ENCODE peak calls at places on chromosomes 4 and X, in five cellular contexts. One of them, this sample, is unnamed.

GRCh38 chr4:8228319-8229250 is 29.5 kb downstream of the SH3TC1 start:
- DNase-seq in right lobe of liver: peak
- DNase-seq in mucosa of descending colon: peak
- DNase-seq in AG10803: peak
- DNase-seq in colonic mucosa: peak
- DNase-seq in this sample: peak

GRCh38 chrX:118823263-118824172 is at the start of gene ZCCHC12:
- DNase-seq in right lobe of liver: no peak
- DNase-seq in mucosa of descending colon: peak
- DNase-seq in AG10803: no peak
- DNase-seq in colonic mucosa: no peak
- DNase-seq in this sample: peak

GRCh38 chrX:153726286-153727107 is 1.8 kb downstream of the ABCD1 start:
- DNase-seq in right lobe of liver: peak
- DNase-seq in mucosa of descending colon: peak
- DNase-seq in AG10803: peak
- DNase-seq in colonic mucosa: peak
- DNase-seq in this sample: peak

GRCh38 chrX:73842541-73843234 is 279.7 kb downstream of the CHIC1 start:
- DNase-seq in right lobe of liver: no peak
- DNase-seq in mucosa of descending colon: no peak
- DNase-seq in AG10803: no peak
- DNase-seq in colonic mucosa: no peak
- DNase-seq in this sample: no peak

GRCh38 chr4:172356002-172356401 is 542.8 kb downstream of the GALNTL6 start:
- DNase-seq in right lobe of liver: no peak
- DNase-seq in mucosa of descending colon: no peak
- DNase-seq in AG10803: no peak
- DNase-seq in colonic mucosa: no peak
- DNase-seq in this sample: no peak

GRCh38 chrX:46686003-46686645 is 72.8 kb downstream of the SLC9A7 start:
- DNase-seq in right lobe of liver: no peak
- DNase-seq in mucosa of descending colon: peak
- DNase-seq in AG10803: peak
- DNase-seq in colonic mucosa: peak
- DNase-seq in this sample: peak

GRCh38 chr4:104901438-104901837 is 245.2 kb upstream of the TET2 start:
- DNase-seq in right lobe of liver: no peak
- DNase-seq in mucosa of descending colon: no peak
- DNase-seq in AG10803: peak
- DNase-seq in colonic mucosa: no peak
- DNase-seq in this sample: peak

GRCh38 chrX:41960142-41960541 is 36.8 kb upstream of the CASK start:
- DNase-seq in right lobe of liver: no peak
- DNase-seq in mucosa of descending colon: no peak
- DNase-seq in AG10803: no peak
- DNase-seq in colonic mucosa: no peak
- DNase-seq in this sample: no peak

GRCh38 chr4:86769794-86770193 is 79.4 kb downstream of the SLC10A6 start:
- DNase-seq in right lobe of liver: no peak
- DNase-seq in mucosa of descending colon: no peak
- DNase-seq in AG10803: no peak
- DNase-seq in colonic mucosa: no peak
- DNase-seq in this sample: no peak

GRCh38 chrX:147897117-147897516 is 14.6 kb upstream of the FMR1 start:
- DNase-seq in right lobe of liver: no peak
- DNase-seq in mucosa of descending colon: no peak
- DNase-seq in AG10803: no peak
- DNase-seq in colonic mucosa: no peak
- DNase-seq in this sample: no peak

GRCh38 chrX:10756365-10756915 is 136.1 kb upstream of the MID1 start:
- DNase-seq in right lobe of liver: no peak
- DNase-seq in mucosa of descending colon: no peak
- DNase-seq in AG10803: peak
- DNase-seq in colonic mucosa: no peak
- DNase-seq in this sample: no peak

GRCh38 chr4:40200881-40201797 is 4.3 kb downstream of the RHOH start:
- DNase-seq in right lobe of liver: no peak
- DNase-seq in mucosa of descending colon: no peak
- DNase-seq in AG10803: no peak
- DNase-seq in colonic mucosa: no peak
- DNase-seq in this sample: peak

GRCh38 chrX:13747836-13748235 is 13.3 kb downstream of the OFD1 start:
- DNase-seq in right lobe of liver: no peak
- DNase-seq in mucosa of descending colon: peak
- DNase-seq in AG10803: peak
- DNase-seq in colonic mucosa: peak
- DNase-seq in this sample: peak

GRCh38 chr4:154503598-154503997 is 12.0 kb upstream of the DCHS2 start:
- DNase-seq in right lobe of liver: no peak
- DNase-seq in mucosa of descending colon: no peak
- DNase-seq in AG10803: peak
- DNase-seq in colonic mucosa: no peak
- DNase-seq in this sample: no peak

GRCh38 chr4:173135241-173135847 is 33.3 kb upstream of the GALNT7 start:
- DNase-seq in right lobe of liver: no peak
- DNase-seq in mucosa of descending colon: no peak
- DNase-seq in AG10803: peak
- DNase-seq in colonic mucosa: no peak
- DNase-seq in this sample: no peak

GRCh38 chr4:26420903-26421302 is 69.4 kb downstream of the CCKAR start:
- DNase-seq in right lobe of liver: no peak
- DNase-seq in mucosa of descending colon: no peak
- DNase-seq in AG10803: peak
- DNase-seq in colonic mucosa: no peak
- DNase-seq in this sample: no peak

GRCh38 chr4:179325181-179325580 is 1882.9 kb upstream of the AGA start:
- DNase-seq in right lobe of liver: no peak
- DNase-seq in mucosa of descending colon: no peak
- DNase-seq in AG10803: no peak
- DNase-seq in colonic mucosa: no peak
- DNase-seq in this sample: no peak

GRCh38 chr4:8709729-8710360 is 117.3 kb downstream of the CPZ start:
- DNase-seq in right lobe of liver: no peak
- DNase-seq in mucosa of descending colon: no peak
- DNase-seq in AG10803: no peak
- DNase-seq in colonic mucosa: no peak
- DNase-seq in this sample: no peak

GRCh38 chr4:26267087-26267486 is 53.7 kb upstream of the RBPJ start:
- DNase-seq in right lobe of liver: no peak
- DNase-seq in mucosa of descending colon: peak
- DNase-seq in AG10803: peak
- DNase-seq in colonic mucosa: peak
- DNase-seq in this sample: no peak

GRCh38 chr4:79588679-79589078 is 180.7 kb upstream of the GK2 start:
- DNase-seq in right lobe of liver: no peak
- DNase-seq in mucosa of descending colon: no peak
- DNase-seq in AG10803: no peak
- DNase-seq in colonic mucosa: no peak
- DNase-seq in this sample: no peak

GRCh38 chrX:9566150-9566621 is 101.3 kb downstream of the TBL1X start:
- DNase-seq in right lobe of liver: peak
- DNase-seq in mucosa of descending colon: peak
- DNase-seq in AG10803: peak
- DNase-seq in colonic mucosa: peak
- DNase-seq in this sample: peak

GRCh38 chr4:36773467-36773866 is 471.1 kb upstream of the NWD2 start:
- DNase-seq in right lobe of liver: no peak
- DNase-seq in mucosa of descending colon: no peak
- DNase-seq in AG10803: no peak
- DNase-seq in colonic mucosa: no peak
- DNase-seq in this sample: peak

GRCh38 chr4:176837176-176837915 is 44.6 kb upstream of the VEGFC start:
- DNase-seq in right lobe of liver: no peak
- DNase-seq in mucosa of descending colon: no peak
- DNase-seq in AG10803: peak
- DNase-seq in colonic mucosa: no peak
- DNase-seq in this sample: no peak

GRCh38 chrX:8179653-8180052 is 8.6 kb upstream of the VCX2 start:
- DNase-seq in right lobe of liver: no peak
- DNase-seq in mucosa of descending colon: no peak
- DNase-seq in AG10803: no peak
- DNase-seq in colonic mucosa: no peak
- DNase-seq in this sample: no peak

GRCh38 chr4:26748805-26749204 is 111.8 kb upstream of the STIM2 start:
- DNase-seq in right lobe of liver: no peak
- DNase-seq in mucosa of descending colon: no peak
- DNase-seq in AG10803: no peak
- DNase-seq in colonic mucosa: no peak
- DNase-seq in this sample: peak

GRCh38 chrX:65985922-65986588 is 53.8 kb downstream of the VSIG4 start:
- DNase-seq in right lobe of liver: no peak
- DNase-seq in mucosa of descending colon: peak
- DNase-seq in AG10803: peak
- DNase-seq in colonic mucosa: peak
- DNase-seq in this sample: peak

DNA sequence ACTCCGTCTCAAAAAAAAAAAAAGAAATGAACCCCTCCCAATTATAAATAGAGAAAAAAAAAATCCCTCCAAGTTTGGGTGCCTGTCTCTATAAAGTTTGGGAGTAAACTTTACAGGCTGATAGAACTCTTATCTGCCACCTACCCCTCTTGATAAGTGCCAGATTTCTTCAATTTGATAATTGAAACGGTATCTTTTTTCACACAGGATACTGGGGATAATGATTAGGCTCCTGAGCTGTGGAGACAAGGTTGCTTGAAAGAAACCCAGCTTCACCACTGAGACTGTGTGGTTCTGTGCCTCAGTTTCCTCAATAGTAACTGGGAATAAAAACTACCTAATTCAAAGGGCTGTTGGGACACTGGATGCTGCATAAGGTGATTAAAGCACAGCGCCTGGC is 606 bp downstream of the EFHC2 start:
- DNase-seq in right lobe of liver: no peak
- DNase-seq in mucosa of descending colon: no peak
- DNase-seq in AG10803: no peak
- DNase-seq in colonic mucosa: no peak
- DNase-seq in this sample: no peak
- H3K4me3 ChIP-seq in right lobe of liver: no peak
- H3K4me3 ChIP-seq in mucosa of descending colon: no peak
- H3K4me3 ChIP-seq in AG10803: peak
- H3K4me3 ChIP-seq in colonic mucosa: peak
- H3K4me3 ChIP-seq in this sample: no peak

DNA sequence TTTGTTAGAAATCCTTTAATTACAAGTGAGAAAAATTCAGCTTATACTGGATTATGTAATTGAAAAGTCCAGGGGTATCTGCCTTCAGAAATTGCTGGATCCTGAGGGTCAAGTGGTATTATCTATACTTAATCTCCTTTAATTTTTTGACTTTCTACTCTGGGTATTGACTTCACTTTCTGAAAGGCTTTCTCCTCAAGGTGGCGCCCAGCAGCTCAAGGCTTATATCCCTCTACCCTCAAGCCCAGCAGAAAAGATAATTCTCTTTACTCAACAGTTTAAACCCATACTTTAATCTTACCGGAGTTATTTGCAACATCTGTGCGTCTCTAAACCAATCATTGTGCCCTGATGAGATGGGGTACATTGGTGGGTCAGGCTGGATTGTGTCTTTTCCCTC is 129.5 kb downstream of the LARP7 start:
- DNase-seq in right lobe of liver: no peak
- DNase-seq in mucosa of descending colon: peak
- DNase-seq in AG10803: peak
- DNase-seq in colonic mucosa: no peak
- DNase-seq in this sample: peak
- TF ChIP-seq CTCF in right lobe of liver: no peak
- TF ChIP-seq CTCF in mucosa of descending colon: no peak
- TF ChIP-seq CTCF in AG10803: peak
- TF ChIP-seq CTCF in colonic mucosa: no peak
- TF ChIP-seq CTCF in this sample: peak

DNA sequence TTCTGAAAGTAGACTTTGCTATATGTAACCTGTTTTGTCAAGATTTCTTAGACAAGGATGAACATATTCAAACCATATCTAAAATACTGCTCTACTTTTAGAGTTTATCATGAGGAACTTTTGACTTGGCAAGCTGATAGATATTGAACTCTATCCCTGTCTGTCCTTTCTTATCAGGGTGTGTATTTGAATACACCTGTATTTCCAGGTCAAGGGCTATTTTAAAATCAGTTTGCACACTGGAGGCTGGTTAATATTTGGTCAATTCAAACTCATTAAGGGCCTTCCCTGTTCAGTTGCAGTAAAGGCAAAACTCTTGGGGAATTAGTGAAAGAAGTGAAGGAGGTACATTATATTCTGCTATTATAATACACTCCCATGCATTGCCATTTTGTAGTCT is 2.3 kb downstream of the CDS1 start:
- DNase-seq in right lobe of liver: no peak
- DNase-seq in mucosa of descending colon: no peak
- DNase-seq in AG10803: no peak
- DNase-seq in colonic mucosa: no peak
- DNase-seq in this sample: no peak
- H3K4me3 ChIP-seq in right lobe of liver: no peak
- H3K4me3 ChIP-seq in mucosa of descending colon: no peak
- H3K4me3 ChIP-seq in AG10803: no peak
- H3K4me3 ChIP-seq in colonic mucosa: peak
- H3K4me3 ChIP-seq in this sample: no peak

GRCh38 chr4:67198757-67199156 is 346.5 kb downstream of the CENPC start:
- DNase-seq in right lobe of liver: no peak
- DNase-seq in mucosa of descending colon: no peak
- DNase-seq in AG10803: no peak
- DNase-seq in colonic mucosa: no peak
- DNase-seq in this sample: peak
- TF ChIP-seq CTCF in right lobe of liver: no peak
- TF ChIP-seq CTCF in mucosa of descending colon: no peak
- TF ChIP-seq CTCF in AG10803: no peak
- TF ChIP-seq CTCF in colonic mucosa: no peak
- TF ChIP-seq CTCF in this sample: peak

DNA sequence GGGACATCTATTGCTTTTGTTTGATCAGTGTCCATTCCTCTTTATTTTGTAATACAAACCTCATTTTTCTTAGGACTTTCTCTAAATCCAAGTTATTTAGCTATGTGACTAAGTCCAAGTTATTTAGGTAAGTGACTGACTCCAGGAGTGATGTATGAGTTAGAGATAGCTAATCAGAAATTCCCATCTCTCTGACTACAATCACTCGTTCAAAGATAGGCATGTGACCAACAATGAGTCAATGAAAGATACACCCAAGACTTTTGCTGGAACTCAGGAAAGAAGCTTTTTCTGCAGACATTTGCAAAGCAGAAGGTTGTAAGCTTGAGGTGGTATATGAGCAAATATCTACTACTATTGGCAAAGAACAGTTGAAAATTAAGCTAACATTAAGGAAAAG is 72.5 kb upstream of the KCNIP4 start:
- DNase-seq in right lobe of liver: no peak
- DNase-seq in mucosa of descending colon: no peak
- DNase-seq in AG10803: no peak
- DNase-seq in colonic mucosa: no peak
- DNase-seq in this sample: no peak
- H3K4me3 ChIP-seq in right lobe of liver: no peak
- H3K4me3 ChIP-seq in mucosa of descending colon: no peak
- H3K4me3 ChIP-seq in AG10803: no peak
- H3K4me3 ChIP-seq in colonic mucosa: no peak
- H3K4me3 ChIP-seq in this sample: no peak

GRCh38 chr4:125315571-125316390 is 1.0 kb downstream of the FAT4 start:
- DNase-seq in right lobe of liver: peak
- DNase-seq in mucosa of descending colon: peak
- DNase-seq in AG10803: peak
- DNase-seq in colonic mucosa: peak
- DNase-seq in this sample: no peak
- TF ChIP-seq CTCF in right lobe of liver: peak
- TF ChIP-seq CTCF in mucosa of descending colon: no peak
- TF ChIP-seq CTCF in AG10803: peak
- TF ChIP-seq CTCF in colonic mucosa: no peak
- TF ChIP-seq CTCF in this sample: no peak

This sample was measured in GM12865.